ENCODE peak calls at places on chromosomes 13 and 19, in seven cellular contexts. One of them, this sample, is unnamed.

GRCh38 chr13:30253830-30254229 is 53.5 kb downstream of the KATNAL1 start:
- DNase-seq in NCI-H460: no peak
- DNase-seq in psoas muscle: no peak
- DNase-seq in COLO829: no peak
- DNase-seq in fibroblast of mammary gland: no peak
- DNase-seq in cardiac muscle cell: no peak
- DNase-seq in NCI-H2029: no peak
- DNase-seq in this sample: no peak

GRCh38 chr13:30718661-30719520 is 16.5 kb upstream of the ALOX5AP start:
- DNase-seq in NCI-H460: peak
- DNase-seq in psoas muscle: no peak
- DNase-seq in COLO829: no peak
- DNase-seq in fibroblast of mammary gland: peak
- DNase-seq in cardiac muscle cell: no peak
- DNase-seq in NCI-H2029: no peak
- DNase-seq in this sample: peak

GRCh38 chr19:47573076-47574026 is at the start of gene ZNF541:
- DNase-seq in NCI-H460: no peak
- DNase-seq in psoas muscle: peak
- DNase-seq in COLO829: no peak
- DNase-seq in fibroblast of mammary gland: peak
- DNase-seq in cardiac muscle cell: no peak
- DNase-seq in NCI-H2029: no peak
- DNase-seq in this sample: no peak

GRCh38 chr13:44972956-44973581 is 16.2 kb downstream of the NUFIP1 start:
- DNase-seq in NCI-H460: peak
- DNase-seq in psoas muscle: no peak
- DNase-seq in COLO829: no peak
- DNase-seq in fibroblast of mammary gland: peak
- DNase-seq in cardiac muscle cell: peak
- DNase-seq in NCI-H2029: no peak
- DNase-seq in this sample: peak

GRCh38 chr19:33175886-33176669 is 18.1 kb upstream of the LRP3 start:
- DNase-seq in NCI-H460: no peak
- DNase-seq in psoas muscle: no peak
- DNase-seq in COLO829: no peak
- DNase-seq in fibroblast of mammary gland: peak
- DNase-seq in cardiac muscle cell: peak
- DNase-seq in NCI-H2029: no peak
- DNase-seq in this sample: no peak

GRCh38 chr13:98222081-98222554 is 45.0 kb upstream of the RNF113B start:
- DNase-seq in NCI-H460: no peak
- DNase-seq in psoas muscle: no peak
- DNase-seq in COLO829: no peak
- DNase-seq in fibroblast of mammary gland: peak
- DNase-seq in cardiac muscle cell: no peak
- DNase-seq in NCI-H2029: peak
- DNase-seq in this sample: peak

GRCh38 chr13:99218545-99218944 is 17.9 kb downstream of the UBAC2 start:
- DNase-seq in NCI-H460: no peak
- DNase-seq in psoas muscle: peak
- DNase-seq in COLO829: no peak
- DNase-seq in fibroblast of mammary gland: no peak
- DNase-seq in cardiac muscle cell: no peak
- DNase-seq in NCI-H2029: no peak
- DNase-seq in this sample: no peak

GRCh38 chr19:531009-531752 is 379 bp upstream of the CDC34 start:
- DNase-seq in NCI-H460: peak
- DNase-seq in psoas muscle: peak
- DNase-seq in COLO829: peak
- DNase-seq in fibroblast of mammary gland: peak
- DNase-seq in cardiac muscle cell: peak
- DNase-seq in NCI-H2029: peak
- DNase-seq in this sample: peak

GRCh38 chr19:39474139-39474620 is 6.5 kb upstream of the TIMM50 start:
- DNase-seq in NCI-H460: peak
- DNase-seq in psoas muscle: peak
- DNase-seq in COLO829: peak
- DNase-seq in fibroblast of mammary gland: peak
- DNase-seq in cardiac muscle cell: peak
- DNase-seq in NCI-H2029: peak
- DNase-seq in this sample: no peak

GRCh38 chr13:27644302-27644701 is 22.6 kb downstream of the POLR1D start:
- DNase-seq in NCI-H460: no peak
- DNase-seq in psoas muscle: no peak
- DNase-seq in COLO829: no peak
- DNase-seq in fibroblast of mammary gland: peak
- DNase-seq in cardiac muscle cell: no peak
- DNase-seq in NCI-H2029: no peak
- DNase-seq in this sample: no peak

GRCh38 chr19:55075366-55075998 is at the start of gene EPS8L1:
- DNase-seq in NCI-H460: no peak
- DNase-seq in psoas muscle: no peak
- DNase-seq in COLO829: no peak
- DNase-seq in fibroblast of mammary gland: no peak
- DNase-seq in cardiac muscle cell: no peak
- DNase-seq in NCI-H2029: no peak
- DNase-seq in this sample: peak

GRCh38 chr13:103236213-103236612 is 170.0 kb upstream of the SLC10A2 start:
- DNase-seq in NCI-H460: no peak
- DNase-seq in psoas muscle: no peak
- DNase-seq in COLO829: no peak
- DNase-seq in fibroblast of mammary gland: peak
- DNase-seq in cardiac muscle cell: no peak
- DNase-seq in NCI-H2029: no peak
- DNase-seq in this sample: no peak

GRCh38 chr19:46337487-46337886 is 9.4 kb upstream of the PPP5C start:
- DNase-seq in NCI-H460: no peak
- DNase-seq in psoas muscle: no peak
- DNase-seq in COLO829: no peak
- DNase-seq in fibroblast of mammary gland: no peak
- DNase-seq in cardiac muscle cell: no peak
- DNase-seq in NCI-H2029: no peak
- DNase-seq in this sample: no peak

GRCh38 chr13:105008606-105009005 is 1526.9 kb downstream of the EFNB2 start:
- DNase-seq in NCI-H460: no peak
- DNase-seq in psoas muscle: no peak
- DNase-seq in COLO829: no peak
- DNase-seq in fibroblast of mammary gland: no peak
- DNase-seq in cardiac muscle cell: no peak
- DNase-seq in NCI-H2029: no peak
- DNase-seq in this sample: peak

GRCh38 chr13:110456550-110456949 is 105.0 kb downstream of the RAB20 start:
- DNase-seq in NCI-H460: no peak
- DNase-seq in psoas muscle: no peak
- DNase-seq in COLO829: no peak
- DNase-seq in fibroblast of mammary gland: no peak
- DNase-seq in cardiac muscle cell: no peak
- DNase-seq in NCI-H2029: no peak
- DNase-seq in this sample: no peak

GRCh38 chr13:69279213-69279612 is 828.4 kb upstream of the ATXN8OS start:
- DNase-seq in NCI-H460: no peak
- DNase-seq in psoas muscle: no peak
- DNase-seq in COLO829: no peak
- DNase-seq in fibroblast of mammary gland: no peak
- DNase-seq in cardiac muscle cell: no peak
- DNase-seq in NCI-H2029: no peak
- DNase-seq in this sample: no peak

GRCh38 chr19:28634837-28635236 is 578.1 kb downstream of the UQCRFS1 start:
- DNase-seq in NCI-H460: no peak
- DNase-seq in psoas muscle: no peak
- DNase-seq in COLO829: no peak
- DNase-seq in fibroblast of mammary gland: no peak
- DNase-seq in cardiac muscle cell: no peak
- DNase-seq in NCI-H2029: no peak
- DNase-seq in this sample: no peak

GRCh38 chr19:47475460-47475859 is 3.8 kb upstream of the SLC8A2 start:
- DNase-seq in NCI-H460: no peak
- DNase-seq in psoas muscle: no peak
- DNase-seq in COLO829: no peak
- DNase-seq in fibroblast of mammary gland: peak
- DNase-seq in cardiac muscle cell: no peak
- DNase-seq in NCI-H2029: no peak
- DNase-seq in this sample: no peak

GRCh38 chr13:64041296-64041695 is 2625.6 kb upstream of the PCDH20 start:
- DNase-seq in NCI-H460: no peak
- DNase-seq in psoas muscle: no peak
- DNase-seq in COLO829: no peak
- DNase-seq in fibroblast of mammary gland: no peak
- DNase-seq in cardiac muscle cell: no peak
- DNase-seq in NCI-H2029: no peak
- DNase-seq in this sample: no peak

GRCh38 chr13:58935689-58936088 is 1228.0 kb downstream of the DIAPH3 start:
- DNase-seq in NCI-H460: no peak
- DNase-seq in psoas muscle: no peak
- DNase-seq in COLO829: no peak
- DNase-seq in fibroblast of mammary gland: no peak
- DNase-seq in cardiac muscle cell: no peak
- DNase-seq in NCI-H2029: no peak
- DNase-seq in this sample: no peak

GRCh38 chr19:55459950-55460657 is 1.3 kb downstream of the ISOC2 start:
- DNase-seq in NCI-H460: no peak
- DNase-seq in psoas muscle: no peak
- DNase-seq in COLO829: no peak
- DNase-seq in fibroblast of mammary gland: peak
- DNase-seq in cardiac muscle cell: no peak
- DNase-seq in NCI-H2029: no peak
- DNase-seq in this sample: no peak

GRCh38 chr19:28940751-28941500 is 272.0 kb downstream of the UQCRFS1 start:
- DNase-seq in NCI-H460: no peak
- DNase-seq in psoas muscle: no peak
- DNase-seq in COLO829: no peak
- DNase-seq in fibroblast of mammary gland: peak
- DNase-seq in cardiac muscle cell: no peak
- DNase-seq in NCI-H2029: no peak
- DNase-seq in this sample: peak

GRCh38 chr13:60922526-60923231 is 493.0 kb downstream of the PCDH20 start:
- DNase-seq in NCI-H460: no peak
- DNase-seq in psoas muscle: no peak
- DNase-seq in COLO829: no peak
- DNase-seq in fibroblast of mammary gland: no peak
- DNase-seq in cardiac muscle cell: peak
- DNase-seq in NCI-H2029: no peak
- DNase-seq in this sample: no peak

GRCh38 chr13:35768551-35768950 is 292.1 kb upstream of the MAB21L1 start:
- DNase-seq in NCI-H460: no peak
- DNase-seq in psoas muscle: no peak
- DNase-seq in COLO829: no peak
- DNase-seq in fibroblast of mammary gland: peak
- DNase-seq in cardiac muscle cell: no peak
- DNase-seq in NCI-H2029: no peak
- DNase-seq in this sample: peak

GRCh38 chr19:3178973-3179738 is 587 bp downstream of the S1PR4 start:
- DNase-seq in NCI-H460: no peak
- DNase-seq in psoas muscle: no peak
- DNase-seq in COLO829: no peak
- DNase-seq in fibroblast of mammary gland: no peak
- DNase-seq in cardiac muscle cell: no peak
- DNase-seq in NCI-H2029: no peak
- DNase-seq in this sample: no peak

GRCh38 chr13:107348471-107348870 is 780.5 kb upstream of the ARGLU1 start:
- DNase-seq in NCI-H460: peak
- DNase-seq in psoas muscle: no peak
- DNase-seq in COLO829: no peak
- DNase-seq in fibroblast of mammary gland: peak
- DNase-seq in cardiac muscle cell: no peak
- DNase-seq in NCI-H2029: no peak
- DNase-seq in this sample: peak

GRCh38 chr13:44013666-44014291 is 134.1 kb downstream of the LACC1 start:
- DNase-seq in NCI-H460: no peak
- DNase-seq in psoas muscle: no peak
- DNase-seq in COLO829: peak
- DNase-seq in fibroblast of mammary gland: peak
- DNase-seq in cardiac muscle cell: no peak
- DNase-seq in NCI-H2029: no peak
- DNase-seq in this sample: peak

GRCh38 chr19:46392252-46392801 is 21.0 kb downstream of the CCDC8 start:
- DNase-seq in NCI-H460: no peak
- DNase-seq in psoas muscle: no peak
- DNase-seq in COLO829: no peak
- DNase-seq in fibroblast of mammary gland: peak
- DNase-seq in cardiac muscle cell: no peak
- DNase-seq in NCI-H2029: no peak
- DNase-seq in this sample: no peak

GRCh38 chr13:28325022-28325421 is 169.9 kb downstream of the FLT1 start:
- DNase-seq in NCI-H460: no peak
- DNase-seq in psoas muscle: no peak
- DNase-seq in COLO829: no peak
- DNase-seq in fibroblast of mammary gland: peak
- DNase-seq in cardiac muscle cell: no peak
- DNase-seq in NCI-H2029: no peak
- DNase-seq in this sample: no peak

GRCh38 chr13:50396001-50396400 is 380.8 kb downstream of the KCNRG start:
- DNase-seq in NCI-H460: no peak
- DNase-seq in psoas muscle: no peak
- DNase-seq in COLO829: no peak
- DNase-seq in fibroblast of mammary gland: no peak
- DNase-seq in cardiac muscle cell: no peak
- DNase-seq in NCI-H2029: no peak
- DNase-seq in this sample: no peak

GRCh38 chr19:13339869-13340268 is 166.4 kb downstream of the CACNA1A start:
- DNase-seq in NCI-H460: no peak
- DNase-seq in psoas muscle: no peak
- DNase-seq in COLO829: no peak
- DNase-seq in fibroblast of mammary gland: no peak
- DNase-seq in cardiac muscle cell: peak
- DNase-seq in NCI-H2029: no peak
- DNase-seq in this sample: no peak

GRCh38 chr19:35216833-35217707 is 11.5 kb downstream of the FAM187B start:
- DNase-seq in NCI-H460: no peak
- DNase-seq in psoas muscle: no peak
- DNase-seq in COLO829: no peak
- DNase-seq in fibroblast of mammary gland: no peak
- DNase-seq in cardiac muscle cell: no peak
- DNase-seq in NCI-H2029: peak
- DNase-seq in this sample: no peak

GRCh38 chr19:55173717-55174409 is 6.2 kb downstream of the SYT5 start:
- DNase-seq in NCI-H460: peak
- DNase-seq in psoas muscle: peak
- DNase-seq in COLO829: peak
- DNase-seq in fibroblast of mammary gland: peak
- DNase-seq in cardiac muscle cell: peak
- DNase-seq in NCI-H2029: peak
- DNase-seq in this sample: no peak

GRCh38 chr13:50798923-50799322 is 44.6 kb downstream of the DLEU7 start:
- DNase-seq in NCI-H460: no peak
- DNase-seq in psoas muscle: no peak
- DNase-seq in COLO829: peak
- DNase-seq in fibroblast of mammary gland: peak
- DNase-seq in cardiac muscle cell: no peak
- DNase-seq in NCI-H2029: no peak
- DNase-seq in this sample: peak